ENCODE peak calls at places on chromosomes 11 and 22, in four cellular contexts. M, W, D and T are unnamed samples.

GRCh38 chr11:2530131-2530854 is 85.5 kb downstream of the KCNQ1 start:
- DNase-seq in D (no peak), W (no peak), M (no peak), T (no peak)

GRCh38 chr11:92222701-92223100 is 1.9 kb upstream of the FAT3 start:
- DNase-seq in M (no peak), W (no peak), D (no peak), T (no peak)

GRCh38 chr11:3133456-3134217 is 31.5 kb downstream of the OSBPL5 start:
- DNase-seq in M (no peak), D (no peak), W (no peak), T (no peak)

GRCh38 chr11:9138612-9139579 is 47.5 kb upstream of the SCUBE2 start:
- DNase-seq in W (peak), M (peak), D (peak), T (peak)

GRCh38 chr11:61860054-61860903 is 31.1 kb downstream of the FADS3 start:
- DNase-seq in W (peak), M (no peak), D (no peak), T (peak)

GRCh38 chr11:113974741-113975470 is at the start of gene HTR3A:
- DNase-seq in M (peak), W (no peak), D (no peak), T (no peak)

GRCh38 chr11:12139144-12139881 is 28.9 kb downstream of the MICAL2 start:
- DNase-seq in W (peak), D (no peak), M (no peak), T (peak)

GRCh38 chr11:59216654-59217640 is 4.2 kb upstream of the MPEG1 start:
- DNase-seq in M (no peak), W (peak), D (no peak), T (no peak)

GRCh38 chr11:2775626-2776350 is 76.0 kb upstream of the KCNQ1OT1 start:
- DNase-seq in W (no peak), D (no peak), M (no peak), T (no peak)

GRCh38 chr11:66868726-66869291 is 11.9 kb downstream of the LRFN4 start:
- DNase-seq in D (no peak), W (peak), M (no peak), T (no peak)

GRCh38 chr11:2328040-2328439 is 26.2 kb downstream of the TSPAN32 start:
- DNase-seq in M (no peak), D (no peak), W (no peak), T (no peak)

GRCh38 chr11:35800970-35801953 is 138.7 kb downstream of the TRIM44 start:
- DNase-seq in D (no peak), W (no peak), M (peak), T (no peak)

GRCh38 chr11:15655552-15655951 is 540.8 kb downstream of the INSC start:
- DNase-seq in W (no peak), D (no peak), M (no peak), T (no peak)

GRCh38 chr11:46247090-46247489 is 30.4 kb upstream of the CREB3L1 start:
- DNase-seq in W (peak), M (no peak), D (no peak), T (no peak)

GRCh38 chr22:46064236-46064965 is 85.9 kb upstream of the PPARA start:
- DNase-seq in D (no peak), W (peak), M (no peak), T (no peak)

GRCh38 chr11:65218446-65218845 is 36.7 kb downstream of the CAPN1 start:
- DNase-seq in W (no peak), M (no peak), D (no peak), T (no peak)

GRCh38 chr11:102117472-102118113 is 7.3 kb downstream of the YAP1 start:
- DNase-seq in M (peak), D (no peak), W (peak), T (no peak)

GRCh38 chr11:74849525-74850391 is 99.1 kb downstream of the XRRA1 start:
- DNase-seq in D (no peak), W (peak), M (no peak), T (peak)

GRCh38 chr11:107453594-107454286 is 3.9 kb downstream of the CWF19L2 start:
- DNase-seq in W (no peak), M (no peak), D (no peak), T (no peak)

GRCh38 chr11:1842149-1843097 is 3.6 kb downstream of the TNNI2 start:
- DNase-seq in D (no peak), M (no peak), W (no peak), T (no peak)

GRCh38 chr11:109173504-109173903 is 248.5 kb upstream of the C11orf87 start:
- DNase-seq in W (no peak), D (no peak), M (no peak), T (no peak)

GRCh38 chr22:49976439-49977175 is 16.0 kb downstream of the PIM3 start:
- DNase-seq in M (no peak), W (no peak), D (no peak), T (no peak)

GRCh38 chr11:128328955-128329551 is 258.3 kb downstream of the ETS1 start:
- DNase-seq in W (no peak), M (peak), D (no peak), T (no peak)

GRCh38 chr22:50398698-50399648 is 55.8 kb downstream of the PPP6R2 start:
- DNase-seq in W (no peak), M (no peak), D (no peak), T (no peak)

GRCh38 chr22:40908895-40909294 is 42.3 kb upstream of the RBX1 start:
- DNase-seq in W (no peak), M (no peak), D (no peak), T (no peak)

GRCh38 chr11:45106006-45106405 is 40.4 kb upstream of the PRDM11 start:
- DNase-seq in M (no peak), W (no peak), D (no peak), T (no peak)

GRCh38 chr11:125448136-125448535 is 47.9 kb downstream of the FEZ1 start:
- DNase-seq in D (no peak), M (no peak), W (peak), T (peak)

GRCh38 chr22:20184501-20185145 is 33.8 kb upstream of the CCDC188 start:
- DNase-seq in M (no peak), D (no peak), W (no peak), T (no peak)

GRCh38 chr22:38782402-38783094 is 11.4 kb downstream of the DNAL4 start:
- DNase-seq in W (peak), M (no peak), D (no peak), T (no peak)

GRCh38 chr11:1863352-1864215 is 10.7 kb downstream of the LSP1 start:
- DNase-seq in W (peak), M (peak), D (peak), T (peak)

GRCh38 chr11:3674189-3674588 is 3.0 kb upstream of the CHRNA10 start:
- DNase-seq in M (peak), D (no peak), W (peak), T (peak)

GRCh38 chr11:72328366-72329224 is 84.6 kb upstream of the PHOX2A start:
- DNase-seq in M (peak), D (no peak), W (peak), T (peak)

GRCh38 chr11:111819161-111820058 is 52.0 kb downstream of the ALG9 start:
- DNase-seq in D (peak), M (peak), W (peak), T (peak)

GRCh38 chr11:128584253-128584652 is 3.1 kb downstream of the ETS1 start:
- DNase-seq in M (no peak), W (no peak), D (no peak), T (no peak)

GRCh38 chr11:79198203-79198897 is 242.5 kb downstream of the TENM4 start:
- DNase-seq in W (no peak), D (no peak), M (no peak), T (no peak)

GRCh38 chr11:14908214-14908880 is 16.3 kb upstream of the CYP2R1 start:
- DNase-seq in M (peak), D (no peak), W (peak), T (no peak)

GRCh38 chr11:119352857-119353260 is 6.4 kb upstream of the MFRP start:
- DNase-seq in M (peak), W (peak), D (no peak), T (no peak)

DNA sequence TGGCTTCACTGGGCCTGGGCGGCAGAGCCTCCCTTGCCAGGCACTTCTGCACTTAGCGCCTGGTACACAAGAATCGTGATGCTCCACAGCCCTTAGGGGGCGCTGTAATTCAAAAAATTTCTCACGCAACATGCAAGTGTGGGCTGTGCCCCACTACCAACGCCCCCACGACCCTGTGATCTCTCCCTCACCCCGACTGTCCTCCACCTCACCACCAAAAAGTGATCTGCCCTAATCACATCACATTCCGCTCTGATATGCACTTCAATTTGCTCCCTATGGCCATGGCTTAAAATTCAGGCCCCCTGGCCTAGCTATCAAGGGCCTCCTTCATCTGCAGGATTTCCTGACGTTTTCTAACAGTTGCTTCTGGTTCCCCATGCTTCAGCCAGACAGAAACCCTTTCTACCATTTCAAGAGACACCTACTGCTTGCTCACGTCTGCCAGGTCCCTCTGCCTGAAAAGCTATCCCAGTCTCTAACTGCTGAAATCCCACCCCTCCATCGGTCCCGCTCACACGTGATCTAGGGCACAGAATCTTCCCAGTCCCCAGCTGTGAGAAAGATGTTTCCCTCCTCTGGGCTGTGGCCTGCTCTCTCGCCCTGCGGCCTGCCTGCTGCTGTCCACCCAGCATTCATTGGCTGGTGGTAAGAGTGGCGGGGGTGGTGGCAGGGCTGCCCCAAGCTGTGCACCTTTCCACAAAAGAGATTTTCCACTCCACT is 27.9 kb upstream of the LRRC32 start:
- DNase-seq in D (no peak), M (no peak), W (no peak), T (no peak)
- TF ChIP-seq CTCF in D (peak), M (peak), W (peak), T (peak)

GRCh38 chr11:68844376-68844775 is 2.7 kb upstream of the CPT1A start:
- DNase-seq in W (no peak), D (no peak), M (no peak), T (no peak)
- H3K4me3 ChIP-seq in W (no peak), D (no peak), M (no peak), T (no peak)

GRCh38 chr11:103924166-103925013 is 112.0 kb upstream of the DDI1 start:
- DNase-seq in M (no peak), W (peak), D (no peak), T (no peak)

GRCh38 chr11:103928040-103928555 is 108.3 kb upstream of the DDI1 start:
- DNase-seq in W (no peak), D (no peak), M (no peak), T (no peak)

GRCh38 chr11:103926990-103927389 is 109.5 kb upstream of the DDI1 start:
- DNase-seq in W (no peak), D (no peak), M (no peak), T (no peak)

GRCh38 chr11:103929168-103929903 is 107.1 kb upstream of the DDI1 start:
- DNase-seq in M (no peak), D (no peak), W (no peak), T (no peak)

GRCh38 chr11:103927535-103927934 is 108.9 kb upstream of the DDI1 start:
- DNase-seq in M (no peak), W (no peak), D (no peak), T (no peak)
- TF ChIP-seq CTCF in M (no peak), W (peak), D (peak), T (peak)

GRCh38 chr22:35604671-35605457 is 12.3 kb downstream of the MB start:
- DNase-seq in D (no peak), W (peak), M (no peak), T (no peak)

GRCh38 chr22:35608088-35608487 is 9.0 kb downstream of the MB start:
- DNase-seq in M (no peak), D (no peak), W (peak), T (no peak)

GRCh38 chr22:35609261-35609660 is 7.9 kb downstream of the MB start:
- DNase-seq in W (no peak), M (no peak), D (no peak), T (no peak)

GRCh38 chr22:35606916-35607315 is 10.2 kb downstream of the MB start:
- DNase-seq in D (no peak), M (no peak), W (no peak), T (no peak)

GRCh38 chr22:35605787-35606492 is 11.2 kb downstream of the MB start:
- DNase-seq in D (no peak), M (no peak), W (no peak), T (no peak)
- H3K4me3 ChIP-seq in D (no peak), M (no peak), W (no peak), T (no peak)